ENCODE peak calls at places on chromosomes 6 and 20, in nine cellular contexts. N is activated T-helper 1 cell treated with Interleukin-2 at 50 U/mL for 16 hours, I is ovary, Z is posterior cingulate gyrus, F is LHCN-M2, K is hippocampal formation, R is amniotic epithelial cell, C is caudate nucleus, P is germinal center. A is an unnamed sample.

GRCh38 chr20:64053841-64054661 is 4.6 kb upstream of the SOX18 start:
- DNase-seq in N (no peak), I (no peak), Z (no peak), F (no peak), K (no peak), R (no peak), C (no peak), P (no peak), A (peak; percentile 82)

GRCh38 chr6:137339929-137340559 is 120.9 kb upstream of the IFNGR1 start:
- DNase-seq in N (no peak), I (no peak), Z (no peak), F (no peak), K (no peak), R (no peak), C (no peak), P (no peak), A (no peak)

GRCh38 chr6:13012977-13013680 is 296.6 kb downstream of the PHACTR1 start:
- DNase-seq in N (no peak), I (peak; percentile 32), Z (peak; percentile 60), F (no peak), K (peak; percentile 9), R (no peak), C (peak; percentile 48), P (no peak), A (peak; percentile 81)

GRCh38 chr6:153024401-153025017 is 22.0 kb upstream of the MTRF1L start:
- DNase-seq in N (no peak), I (peak; percentile 14), Z (peak; percentile 8), F (peak; percentile 53), K (peak; percentile 23), R (peak; percentile 54), C (no peak), P (peak; percentile 53), A (no peak)

GRCh38 chr20:12970372-12970821 is 38.4 kb upstream of the SPTLC3 start:
- DNase-seq in N (no peak), I (no peak), Z (no peak), F (peak; percentile 63), K (no peak), R (peak; percentile 48), C (no peak), P (no peak), A (no peak)

GRCh38 chr6:137571854-137572253 is 77.7 kb upstream of the OLIG3 start:
- DNase-seq in N (peak; percentile 20), I (no peak), Z (no peak), F (peak; percentile 11), K (no peak), R (peak; percentile 22), C (no peak), P (peak; percentile 60), A (no peak)

GRCh38 chr6:30876039-30876730 is 8.1 kb upstream of the DDR1 start:
- DNase-seq in N (no peak), I (peak; percentile 63), Z (no peak), F (peak; percentile 75), K (no peak), R (peak; percentile 94), C (no peak), P (no peak), A (no peak)

GRCh38 chr6:54981276-54981609 is 134.7 kb downstream of the FAM83B start:
- DNase-seq in N (no peak), I (no peak), Z (no peak), F (no peak), K (no peak), R (no peak), C (no peak), P (no peak), A (no peak)

GRCh38 chr6:157272866-157273755 is 50.2 kb downstream of the TMEM242 start:
- DNase-seq in N (no peak), I (no peak), Z (no peak), F (no peak), K (no peak), R (peak; percentile 11), C (no peak), P (peak; percentile 66), A (no peak)

GRCh38 chr20:14234666-14235295 is 102.6 kb downstream of the FLRT3 start:
- DNase-seq in N (no peak), I (no peak), Z (no peak), F (peak; percentile 58), K (no peak), R (peak; percentile 69), C (no peak), P (no peak), A (no peak)

GRCh38 chr6:149931501-149931900 is 8.6 kb upstream of the RAET1G start:
- DNase-seq in N (no peak), I (no peak), Z (no peak), F (no peak), K (no peak), R (no peak), C (no peak), P (no peak), A (no peak)

GRCh38 chr6:133202610-133203343 is 38.4 kb upstream of the EYA4 start:
- DNase-seq in N (no peak), I (no peak), Z (no peak), F (peak; percentile 44), K (no peak), R (peak; percentile 12), C (no peak), P (no peak), A (no peak)

GRCh38 chr6:125124250-125124777 is 29.3 kb upstream of the TPD52L1 start:
- DNase-seq in N (no peak), I (no peak), Z (no peak), F (no peak), K (no peak), R (peak; percentile 30), C (no peak), P (no peak), A (no peak)

GRCh38 chr6:158122048-158122447 is 46.0 kb downstream of the SERAC1 start:
- DNase-seq in N (no peak), I (no peak), Z (no peak), F (no peak), K (no peak), R (no peak), C (no peak), P (no peak), A (no peak)

GRCh38 chr6:143160439-143161220 is 99.9 kb downstream of the AIG1 start:
- DNase-seq in N (no peak), I (no peak), Z (no peak), F (peak; percentile 50), K (no peak), R (no peak), C (no peak), P (no peak), A (no peak)

GRCh38 chr20:22555791-22556564 is 28.4 kb downstream of the FOXA2 start:
- DNase-seq in N (no peak), I (no peak), Z (no peak), F (peak; percentile 37), K (no peak), R (no peak), C (no peak), P (no peak), A (no peak)

GRCh38 chr6:28597217-28597835 is 71.6 kb downstream of the GPX5 start:
- DNase-seq in N (no peak), I (no peak), Z (no peak), F (peak; percentile 57), K (no peak), R (peak; percentile 47), C (peak; percentile 48), P (no peak), A (no peak)

GRCh38 chr20:35134900-35135299 is 12.2 kb downstream of the EDEM2 start:
- DNase-seq in N (no peak), I (no peak), Z (no peak), F (no peak), K (no peak), R (no peak), C (no peak), P (no peak), A (peak; percentile 64)

GRCh38 chr6:110125361-110125760 is 54.1 kb downstream of the WASF1 start:
- DNase-seq in N (no peak), I (no peak), Z (no peak), F (no peak), K (no peak), R (no peak), C (no peak), P (no peak), A (no peak)

A was measured in Right ventricle myocardium superior.